ENCODE peak calls at places on chromosomes 12 and 14, in four cellular contexts. O is MM.1S, S is coronary artery, B is cardiac muscle cell. J is an unnamed sample.

GRCh38 chr14:92619671-92620437 is 106.3 kb downstream of the RIN3 start:
- DNase-seq in O (no peak), S (no peak), B (no peak), J (no peak)

GRCh38 chr12:13472690-13473089 is 276.2 kb downstream of the EMP1 start:
- DNase-seq in O (peak; percentile 76), S (no peak), B (no peak), J (no peak)

GRCh38 chr12:38384816-38385491 is 68.4 kb downstream of the ALG10B start:
- DNase-seq in O (no peak), S (no peak), B (no peak), J (no peak)

GRCh38 chr12:52924764-52925716 is 20.2 kb upstream of the KRT8 start:
- DNase-seq in O (no peak), S (no peak), B (peak; percentile 94), J (peak; percentile 91)

GRCh38 chr12:66596189-66596588 is 82.7 kb downstream of the GRIP1 start:
- DNase-seq in O (no peak), S (no peak), B (peak; percentile 23), J (no peak)

GRCh38 chr12:107231269-107231668 is 137.9 kb upstream of the CRY1 start:
- DNase-seq in O (no peak), S (no peak), B (no peak), J (no peak)

GRCh38 chr14:89641495-89642162 is 224.6 kb upstream of the FOXN3 start:
- DNase-seq in O (peak; percentile 72), S (no peak), B (no peak), J (peak; percentile 87)

GRCh38 chr12:16096273-16096849 is 181.1 kb downstream of the SLC15A5 start:
- DNase-seq in O (no peak), S (no peak), B (no peak), J (no peak)

GRCh38 chr14:32366256-32366655 is 37.2 kb downstream of the AKAP6 start:
- DNase-seq in O (no peak), S (no peak), B (peak; percentile 51), J (no peak)

GRCh38 chr12:52798003-52798670 is 2.2 kb upstream of the KRT3 start:
- DNase-seq in O (no peak), S (no peak), B (no peak), J (no peak)

GRCh38 chr12:50894216-50894615 is 51.5 kb downstream of the TMPRSS12 start:
- DNase-seq in O (peak; percentile 32), S (no peak), B (no peak), J (no peak)
- H3K27ac ChIP-seq in O (peak overlapping the region; percentile 37), S (no peak overlapping the region), B (no peak overlapping the region), J (no peak overlapping the region)

GRCh38 chr12:64631197-64631596 is 20.9 kb downstream of the RASSF3 start:
- DNase-seq in O (no peak), S (no peak), B (no peak), J (no peak)

GRCh38 chr12:64627781-64628180 is 17.5 kb downstream of the RASSF3 start:
- DNase-seq in O (no peak), S (no peak), B (peak; percentile 79), J (no peak)

GRCh38 chr12:64624035-64624434 is 13.7 kb downstream of the RASSF3 start:
- DNase-seq in O (no peak), S (no peak), B (no peak), J (no peak)

GRCh38 chr12:64621257-64621942 is 11.1 kb downstream of the RASSF3 start:
- DNase-seq in O (no peak), S (peak; percentile 75), B (peak; percentile 34), J (no peak)

DNA sequence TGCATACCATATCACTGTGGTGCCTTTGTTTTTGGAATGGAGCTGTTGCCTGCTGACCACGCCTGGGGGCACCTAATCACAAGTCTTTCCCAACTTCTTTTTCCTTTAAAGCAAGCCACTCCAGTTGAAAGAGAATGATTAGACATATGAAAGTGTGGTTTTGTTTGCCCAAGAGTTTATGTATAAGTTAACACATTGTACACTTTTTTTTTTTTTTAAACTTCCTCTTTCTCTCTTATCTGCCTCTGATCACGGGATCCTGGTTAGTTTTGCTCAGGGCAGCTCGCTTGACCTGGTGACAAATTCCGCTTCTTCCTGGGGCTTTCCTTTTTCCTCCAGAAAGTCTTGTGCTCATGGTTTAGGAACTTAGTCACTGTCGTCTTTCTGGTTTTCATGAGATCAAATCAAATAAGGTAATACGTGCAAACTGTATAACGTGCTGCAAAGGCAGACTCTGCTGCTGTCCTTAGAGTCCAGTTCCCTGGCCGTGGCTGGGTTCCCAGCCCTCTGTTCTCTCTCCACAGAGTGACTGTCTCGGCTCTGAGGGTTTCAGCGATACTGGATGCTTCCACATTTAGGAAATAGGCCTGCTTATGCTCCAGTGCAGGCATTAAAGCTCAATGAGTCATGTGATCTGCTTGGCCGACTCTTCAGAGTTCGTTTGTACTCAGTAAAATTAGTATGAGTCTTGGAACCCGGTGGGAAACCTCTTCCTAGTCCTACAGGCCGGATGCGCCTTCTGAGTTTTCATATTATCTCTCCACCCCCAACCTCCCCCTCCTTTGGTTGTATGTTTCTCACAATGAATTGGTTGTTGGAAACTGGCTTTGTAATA is 15.2 kb downstream of the RASSF3 start:
- DNase-seq in O (no peak), S (peak; percentile 88), B (peak; percentile 91), J (peak; percentile 80)
- H3K4me3 ChIP-seq in O (no peak overlapping the region), S (peak overlapping the region; percentile 53), B (no peak overlapping the region), J (peak overlapping the region; percentile 29)

DNA sequence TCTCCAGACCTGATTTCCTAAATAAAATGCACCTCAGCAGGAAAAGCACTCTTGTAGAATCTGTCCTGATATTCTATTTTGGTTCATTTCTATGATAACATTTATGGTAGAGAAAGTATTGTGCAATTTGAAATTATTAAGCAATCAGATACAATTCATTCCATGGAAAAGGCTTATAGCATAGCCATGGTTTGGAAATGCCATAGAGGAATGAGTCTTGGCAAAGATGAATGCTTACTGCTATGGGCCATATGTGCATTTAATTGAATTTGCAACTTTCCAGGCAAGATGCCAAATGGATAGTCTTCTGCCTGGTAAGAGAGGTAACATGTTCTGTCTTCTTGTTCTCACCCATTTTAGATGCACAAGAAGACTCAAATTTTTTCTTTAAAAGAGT is 212.4 kb upstream of the SLC16A7 start:
- DNase-seq in O (no peak), S (no peak), B (peak; percentile 74), J (no peak)
- H3K27ac ChIP-seq in O (no peak overlapping the region), S (no peak overlapping the region), B (no peak overlapping the region), J (no peak overlapping the region)

DNA sequence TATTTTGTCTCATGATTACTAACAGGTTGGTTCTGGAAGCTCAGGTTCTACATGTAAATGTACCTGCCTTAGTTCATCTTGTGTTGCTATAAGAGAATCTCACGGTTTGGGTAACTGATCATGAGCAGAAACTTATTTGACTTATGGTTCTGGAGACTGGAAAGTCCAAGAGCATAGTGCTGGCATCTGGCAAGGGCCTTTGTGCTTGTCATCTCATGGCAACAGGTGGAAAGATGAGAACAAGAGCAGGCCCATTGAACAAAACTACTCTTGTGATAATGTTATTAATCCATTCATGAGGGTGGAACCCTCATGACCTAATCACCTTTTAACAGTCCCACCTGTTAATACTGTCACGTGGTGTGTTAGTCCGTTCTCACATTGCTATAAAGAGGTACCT is 23.3 kb downstream of the MIPOL1 start:
- DNase-seq in O (no peak), S (no peak), B (no peak), J (no peak)
- H3K4me3 ChIP-seq in O (no peak overlapping the region), S (no peak overlapping the region), B (no peak overlapping the region), J (no peak overlapping the region)

DNA sequence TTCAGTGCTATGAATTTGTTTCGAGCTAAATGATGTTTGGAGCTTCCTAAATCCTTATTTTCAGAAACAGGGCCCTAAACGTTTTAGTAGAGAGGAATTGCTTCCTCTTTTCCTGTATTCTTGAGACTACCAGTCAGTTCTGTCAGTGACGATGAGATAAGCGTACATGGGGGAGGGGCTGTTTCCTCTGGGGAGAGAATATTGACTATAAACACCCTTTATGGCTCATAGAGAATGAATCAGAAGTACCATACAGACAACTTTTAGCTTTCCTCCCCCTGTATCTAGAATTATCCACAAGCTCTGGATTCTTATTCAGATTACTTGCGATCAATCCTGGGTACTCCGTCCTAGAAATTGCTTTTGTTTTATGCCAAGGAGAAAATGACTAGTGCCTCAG is 5.1 kb downstream of the TBK1 start:
- DNase-seq in O (no peak), S (no peak), B (peak; percentile 38), J (peak; percentile 13)
- H3K27ac ChIP-seq in O (no peak overlapping the region), S (no peak overlapping the region), B (no peak overlapping the region), J (peak overlapping the region; percentile 5)

GRCh38 chr12:57893460-57894353 is 47.2 kb upstream of the CTDSP2 start:
- DNase-seq in O (no peak), S (peak; percentile 96), B (peak; percentile 97), J (peak; percentile 62)

GRCh38 chr12:57895337-57896138 is 45.8 kb upstream of the ATP23 start:
- DNase-seq in O (no peak), S (no peak), B (peak; percentile 12), J (no peak)

GRCh38 chr12:57896139-57896436 is 45.3 kb upstream of the ATP23 start:
- DNase-seq in O (no peak), S (no peak), B (peak; percentile 65), J (no peak)

GRCh38 chr12:57896437-57897201 is 44.7 kb upstream of the ATP23 start:
- DNase-seq in O (peak; percentile 31), S (peak; percentile 89), B (peak; percentile 88), J (peak; percentile 47)

DNA sequence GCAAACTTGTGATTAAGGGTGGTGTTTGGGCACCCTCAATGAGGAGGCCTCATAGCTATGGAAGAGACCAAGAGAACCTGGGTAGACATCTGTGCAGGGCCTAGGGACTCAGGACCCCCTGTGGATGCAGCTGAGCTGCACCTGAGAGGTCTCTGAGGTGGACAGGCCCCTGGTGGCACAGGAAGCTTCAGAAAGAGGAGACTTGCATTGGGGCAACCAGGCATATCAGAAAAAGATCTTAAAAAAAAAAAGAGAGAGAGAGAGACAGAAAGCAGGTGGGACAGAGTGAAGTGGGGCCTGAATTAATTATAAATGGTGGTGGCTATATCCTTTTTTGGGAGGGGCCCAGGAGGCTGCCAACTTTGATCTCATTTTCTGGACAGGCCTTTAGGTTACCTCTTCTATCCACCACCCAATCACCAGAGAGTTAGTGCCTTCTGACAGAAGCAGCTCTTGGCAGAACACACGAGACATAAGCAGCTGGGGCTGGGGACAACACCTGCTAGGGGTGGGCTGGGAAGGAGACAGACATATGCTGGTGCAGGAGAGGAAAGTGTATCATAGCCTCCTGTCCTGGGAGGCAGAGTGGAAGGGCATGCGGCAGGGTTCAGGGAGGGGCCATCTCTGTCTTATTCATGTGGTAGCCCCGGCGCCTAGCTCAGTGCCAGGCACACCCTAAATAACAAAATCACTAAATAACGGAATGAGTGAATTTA is 46.6 kb upstream of the ATP23 start:
- DNase-seq in O (no peak), S (no peak), B (no peak), J (no peak)
- H3K4me3 ChIP-seq in O (no peak overlapping the region), S (peak overlapping the region; percentile 7), B (no peak overlapping the region), J (no peak overlapping the region)

DNA sequence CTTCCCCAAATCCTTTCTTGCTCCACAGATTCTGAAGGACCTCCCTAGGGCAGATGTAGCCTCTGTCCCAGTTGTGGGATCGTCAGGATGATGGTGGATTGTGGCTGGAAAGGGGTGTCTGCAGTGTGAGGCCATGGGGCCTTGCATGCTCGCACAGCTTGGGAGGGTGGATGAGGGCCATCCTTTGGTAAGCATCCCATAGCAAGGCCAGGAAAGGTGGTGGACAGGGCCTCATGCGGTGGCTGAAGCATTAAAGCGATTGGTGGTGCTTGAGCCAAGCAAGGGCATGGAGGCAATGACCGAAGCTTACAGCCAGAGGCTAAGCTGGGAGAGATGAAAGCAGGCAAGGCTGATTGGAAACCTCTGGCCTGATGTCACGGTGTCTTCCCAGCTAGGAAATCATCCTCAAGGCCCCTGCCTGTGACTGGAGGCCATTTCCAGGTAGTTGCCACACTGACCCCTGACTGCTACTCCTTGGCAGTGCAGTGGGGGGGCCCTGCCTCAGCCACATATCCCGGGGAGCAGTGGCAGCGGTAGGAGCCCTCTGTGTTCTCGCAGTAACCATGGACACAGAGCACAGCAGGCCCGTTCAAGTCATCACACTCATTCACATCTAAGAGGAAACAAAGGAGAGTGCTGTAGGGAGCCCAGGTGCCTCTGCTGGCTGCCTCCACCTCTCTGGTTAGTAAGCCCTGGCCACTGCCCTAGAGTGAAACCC is 7.0 kb downstream of the ISCA2 start:
- DNase-seq in O (no peak), S (peak; percentile 69), B (no peak), J (no peak)
- H3K27ac ChIP-seq in O (no peak overlapping the region), S (no peak overlapping the region), B (no peak overlapping the region), J (no peak overlapping the region)

J was measured in small intestine.